ENCODE peak calls at places on chromosome 18, in eight cellular contexts. One of them, this sample, is unnamed.

GRCh38 chr18:58567453-58568196 is 61.3 kb downstream of the ALPK2 start:
- DNase-seq in A549: peak
- DNase-seq in K562: no peak
- DNase-seq in GM23338: no peak
- DNase-seq in HepG2: peak
- DNase-seq in Panc1: peak
- DNase-seq in GM12878: no peak
- DNase-seq in SK-N-SH: no peak
- DNase-seq in this sample: no peak

GRCh38 chr18:34122724-34123334 is 101.9 kb downstream of the NOL4 start:
- DNase-seq in A549: peak
- DNase-seq in K562: peak
- DNase-seq in GM23338: peak
- DNase-seq in HepG2: peak
- DNase-seq in Panc1: peak
- DNase-seq in GM12878: peak
- DNase-seq in SK-N-SH: peak
- DNase-seq in this sample: peak

GRCh38 chr18:22110482-22110924 is 58.9 kb upstream of the GATA6 start:
- DNase-seq in A549: no peak
- DNase-seq in K562: peak
- DNase-seq in GM23338: peak
- DNase-seq in HepG2: no peak
- DNase-seq in Panc1: no peak
- DNase-seq in GM12878: no peak
- DNase-seq in SK-N-SH: no peak
- DNase-seq in this sample: no peak

GRCh38 chr18:3836483-3836882 is 386.5 kb downstream of the TGIF1 start:
- DNase-seq in A549: no peak
- DNase-seq in K562: no peak
- DNase-seq in GM23338: peak
- DNase-seq in HepG2: no peak
- DNase-seq in Panc1: no peak
- DNase-seq in GM12878: no peak
- DNase-seq in SK-N-SH: no peak
- DNase-seq in this sample: no peak

GRCh38 chr18:50441518-50441917 is 66.7 kb downstream of the SKA1 start:
- DNase-seq in A549: no peak
- DNase-seq in K562: no peak
- DNase-seq in GM23338: peak
- DNase-seq in HepG2: no peak
- DNase-seq in Panc1: no peak
- DNase-seq in GM12878: no peak
- DNase-seq in SK-N-SH: no peak
- DNase-seq in this sample: no peak

GRCh38 chr18:22086973-22087372 is 82.4 kb upstream of the GATA6 start:
- DNase-seq in A549: no peak
- DNase-seq in K562: no peak
- DNase-seq in GM23338: no peak
- DNase-seq in HepG2: no peak
- DNase-seq in Panc1: no peak
- DNase-seq in GM12878: no peak
- DNase-seq in SK-N-SH: no peak
- DNase-seq in this sample: no peak

GRCh38 chr18:51211552-51211951 is 14.1 kb upstream of the MEX3C start:
- DNase-seq in A549: no peak
- DNase-seq in K562: no peak
- DNase-seq in GM23338: no peak
- DNase-seq in HepG2: peak
- DNase-seq in Panc1: no peak
- DNase-seq in GM12878: peak
- DNase-seq in SK-N-SH: no peak
- DNase-seq in this sample: no peak

GRCh38 chr18:76376225-76376624 is 118.8 kb downstream of the ZNF516 start:
- DNase-seq in A549: no peak
- DNase-seq in K562: no peak
- DNase-seq in GM23338: no peak
- DNase-seq in HepG2: peak
- DNase-seq in Panc1: no peak
- DNase-seq in GM12878: no peak
- DNase-seq in SK-N-SH: no peak
- DNase-seq in this sample: no peak

GRCh38 chr18:55337908-55338521 is 250.0 kb downstream of the TCF4 start:
- DNase-seq in A549: no peak
- DNase-seq in K562: no peak
- DNase-seq in GM23338: no peak
- DNase-seq in HepG2: no peak
- DNase-seq in Panc1: no peak
- DNase-seq in GM12878: no peak
- DNase-seq in SK-N-SH: no peak
- DNase-seq in this sample: no peak

DNA sequence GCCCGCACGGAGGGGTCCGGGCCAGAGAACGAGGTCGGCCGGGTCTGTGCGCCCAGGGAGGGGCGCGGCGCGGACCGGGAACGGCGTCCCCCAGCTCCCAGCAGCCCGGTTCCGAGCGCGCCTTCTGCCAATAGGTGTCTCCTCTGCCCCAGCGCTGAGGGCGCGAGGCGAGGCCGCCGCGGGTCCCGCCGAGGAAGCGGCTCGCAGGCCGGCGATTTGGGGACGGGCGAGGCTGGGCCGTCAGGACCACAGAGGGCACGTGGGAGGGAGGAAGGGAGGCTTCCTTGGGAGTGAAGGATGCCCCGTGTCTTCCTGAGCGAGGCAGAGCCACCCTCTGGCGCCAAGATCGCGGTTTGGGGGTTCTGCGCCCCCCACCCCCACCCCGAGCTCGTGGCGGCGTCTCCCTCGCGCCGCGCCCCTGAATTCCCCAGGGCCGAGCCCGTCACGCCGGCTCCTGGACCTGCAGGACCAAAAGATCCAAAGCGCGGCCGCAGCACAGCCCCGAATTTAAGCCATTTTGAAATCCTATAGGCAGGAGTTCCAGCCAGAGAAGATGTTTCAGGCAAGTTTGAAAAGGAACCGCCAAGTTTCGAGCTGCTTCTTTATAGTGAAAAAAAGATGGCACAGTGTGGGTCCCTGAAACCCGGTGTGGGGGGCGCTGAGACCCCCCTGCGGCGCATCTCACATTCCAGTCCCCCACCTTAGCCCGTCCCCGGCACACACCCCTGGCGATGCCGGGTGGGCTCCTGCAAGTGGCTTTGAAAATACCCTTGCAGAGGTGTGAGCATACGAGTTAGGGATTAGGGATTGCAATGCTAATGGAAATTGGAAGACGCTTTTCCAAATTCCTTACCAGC is 929 bp downstream of the NFATC1 start:
- DNase-seq in A549: no peak
- DNase-seq in K562: no peak
- DNase-seq in GM23338: no peak
- DNase-seq in HepG2: no peak
- DNase-seq in Panc1: no peak
- DNase-seq in GM12878: no peak
- DNase-seq in SK-N-SH: no peak
- DNase-seq in this sample: no peak
- H3K27ac ChIP-seq in A549: peak
- H3K27ac ChIP-seq in K562: peak
- H3K27ac ChIP-seq in GM23338: no peak
- H3K27ac ChIP-seq in HepG2: no peak
- H3K27ac ChIP-seq in Panc1: peak
- H3K27ac ChIP-seq in GM12878: no peak
- H3K27ac ChIP-seq in SK-N-SH: no peak
- H3K27ac ChIP-seq in this sample: peak

GRCh38 chr18:48804856-48805610 is 145.7 kb downstream of the SMAD7 start:
- DNase-seq in A549: no peak
- DNase-seq in K562: no peak
- DNase-seq in GM23338: no peak
- DNase-seq in HepG2: no peak
- DNase-seq in Panc1: no peak
- DNase-seq in GM12878: no peak
- DNase-seq in SK-N-SH: no peak
- DNase-seq in this sample: no peak

GRCh38 chr18:48802543-48803428 is 148.0 kb downstream of the SMAD7 start:
- DNase-seq in A549: no peak
- DNase-seq in K562: no peak
- DNase-seq in GM23338: no peak
- DNase-seq in HepG2: no peak
- DNase-seq in Panc1: no peak
- DNase-seq in GM12878: no peak
- DNase-seq in SK-N-SH: no peak
- DNase-seq in this sample: no peak

GRCh38 chr18:48805826-48806535 is 144.8 kb downstream of the SMAD7 start:
- DNase-seq in A549: no peak
- DNase-seq in K562: no peak
- DNase-seq in GM23338: no peak
- DNase-seq in HepG2: no peak
- DNase-seq in Panc1: no peak
- DNase-seq in GM12878: no peak
- DNase-seq in SK-N-SH: no peak
- DNase-seq in this sample: no peak

GRCh38 chr18:48803518-48803917 is 147.2 kb downstream of the SMAD7 start:
- DNase-seq in A549: no peak
- DNase-seq in K562: peak
- DNase-seq in GM23338: no peak
- DNase-seq in HepG2: no peak
- DNase-seq in Panc1: no peak
- DNase-seq in GM12878: no peak
- DNase-seq in SK-N-SH: no peak
- DNase-seq in this sample: no peak

DNA sequence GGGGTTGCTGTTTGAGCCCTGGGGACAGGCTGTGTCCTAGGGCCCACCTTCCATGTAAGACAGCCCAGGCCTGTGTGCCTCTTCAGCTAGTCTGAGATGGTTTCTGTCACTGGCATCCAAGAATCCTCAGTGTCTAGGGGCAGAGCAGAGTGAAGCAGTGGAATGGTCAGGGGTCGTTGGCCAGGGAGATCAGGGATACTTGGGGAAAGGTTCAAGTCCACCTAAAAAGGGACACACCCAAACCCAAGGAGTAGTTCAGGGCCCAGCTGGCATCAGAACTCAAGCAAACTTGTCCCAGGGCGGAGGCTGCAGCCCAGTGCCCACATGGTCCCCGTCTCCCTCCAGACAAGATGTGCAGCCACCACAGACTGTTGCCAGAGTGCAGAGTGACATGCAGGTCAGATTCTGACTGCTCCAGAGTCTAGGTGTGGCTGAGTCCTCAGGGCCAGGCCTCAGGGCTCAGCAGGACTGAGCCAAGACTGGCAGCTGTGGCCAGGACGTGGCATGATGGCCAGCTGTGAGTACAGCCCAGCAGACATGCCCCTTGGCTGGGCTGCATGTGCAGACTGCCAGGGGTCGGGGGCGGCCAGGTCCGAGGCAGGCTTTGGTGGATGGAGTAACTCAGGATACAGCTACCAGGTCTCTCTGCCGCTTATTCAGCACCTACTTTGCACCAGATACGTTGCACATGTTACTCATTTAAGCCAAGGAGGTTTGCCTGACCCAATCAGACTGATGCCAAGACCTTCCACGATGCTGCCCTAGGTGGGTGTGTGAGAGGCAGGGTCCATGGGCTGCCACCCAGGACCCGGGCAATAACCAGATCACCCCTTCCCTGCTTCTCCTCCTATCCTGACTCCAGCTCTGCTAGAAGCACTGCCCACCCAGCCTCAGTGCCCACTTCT is 146.6 kb downstream of the SMAD7 start:
- DNase-seq in A549: no peak
- DNase-seq in K562: no peak
- DNase-seq in GM23338: no peak
- DNase-seq in HepG2: no peak
- DNase-seq in Panc1: no peak
- DNase-seq in GM12878: no peak
- DNase-seq in SK-N-SH: no peak
- DNase-seq in this sample: no peak
- TF ChIP-seq REST in A549: no peak
- TF ChIP-seq REST in K562: no peak
- TF ChIP-seq REST in GM23338: no peak
- TF ChIP-seq REST in HepG2: no peak
- TF ChIP-seq REST in Panc1: no peak
- TF ChIP-seq REST in GM12878: no peak
- TF ChIP-seq REST in SK-N-SH: no peak
- TF ChIP-seq REST in this sample: no peak

GRCh38 chr18:43935051-43935412 is 657.7 kb upstream of the SYT4 start:
- DNase-seq in A549: no peak
- DNase-seq in K562: no peak
- DNase-seq in GM23338: no peak
- DNase-seq in HepG2: no peak
- DNase-seq in Panc1: no peak
- DNase-seq in GM12878: no peak
- DNase-seq in SK-N-SH: no peak
- DNase-seq in this sample: no peak

GRCh38 chr18:43933177-43933576 is 655.9 kb upstream of the SYT4 start:
- DNase-seq in A549: no peak
- DNase-seq in K562: no peak
- DNase-seq in GM23338: no peak
- DNase-seq in HepG2: no peak
- DNase-seq in Panc1: no peak
- DNase-seq in GM12878: no peak
- DNase-seq in SK-N-SH: no peak
- DNase-seq in this sample: no peak

GRCh38 chr18:43932140-43932539 is 654.9 kb upstream of the SYT4 start:
- DNase-seq in A549: no peak
- DNase-seq in K562: no peak
- DNase-seq in GM23338: no peak
- DNase-seq in HepG2: no peak
- DNase-seq in Panc1: no peak
- DNase-seq in GM12878: no peak
- DNase-seq in SK-N-SH: no peak
- DNase-seq in this sample: no peak

GRCh38 chr18:43934322-43935050 is 657.2 kb upstream of the SYT4 start:
- DNase-seq in A549: no peak
- DNase-seq in K562: no peak
- DNase-seq in GM23338: no peak
- DNase-seq in HepG2: no peak
- DNase-seq in Panc1: no peak
- DNase-seq in GM12878: no peak
- DNase-seq in SK-N-SH: no peak
- DNase-seq in this sample: no peak

GRCh38 chr18:43936176-43936575 is 658.9 kb upstream of the SYT4 start:
- DNase-seq in A549: no peak
- DNase-seq in K562: no peak
- DNase-seq in GM23338: no peak
- DNase-seq in HepG2: no peak
- DNase-seq in Panc1: no peak
- DNase-seq in GM12878: no peak
- DNase-seq in SK-N-SH: no peak
- DNase-seq in this sample: no peak
- H3K27ac ChIP-seq in A549: no peak
- H3K27ac ChIP-seq in K562: no peak
- H3K27ac ChIP-seq in GM23338: no peak
- H3K27ac ChIP-seq in HepG2: no peak
- H3K27ac ChIP-seq in Panc1: no peak
- H3K27ac ChIP-seq in GM12878: no peak
- H3K27ac ChIP-seq in SK-N-SH: no peak
- H3K27ac ChIP-seq in this sample: no peak

DNA sequence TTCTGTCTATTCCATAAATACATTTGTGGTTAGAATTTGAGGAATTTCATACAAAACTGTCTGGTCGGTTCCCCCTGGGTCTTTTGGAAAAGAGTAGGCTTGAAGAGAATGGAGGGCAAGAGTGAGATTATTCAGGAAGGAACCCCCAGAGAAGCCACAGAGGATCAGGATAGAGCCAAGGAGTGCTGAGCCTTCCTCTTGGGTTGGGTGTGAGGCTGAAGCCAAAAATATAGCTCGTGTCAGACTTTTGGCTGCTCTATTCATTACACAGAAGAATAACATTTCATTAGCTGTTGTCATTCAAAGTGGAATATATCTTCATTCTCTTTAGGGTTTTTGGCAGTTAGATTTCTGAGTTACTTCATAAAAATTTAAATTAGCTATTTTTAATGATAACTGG is 46.0 kb upstream of the YES1 start:
- DNase-seq in A549: no peak
- DNase-seq in K562: no peak
- DNase-seq in GM23338: no peak
- DNase-seq in HepG2: no peak
- DNase-seq in Panc1: no peak
- DNase-seq in GM12878: no peak
- DNase-seq in SK-N-SH: no peak
- DNase-seq in this sample: no peak
- TF ChIP-seq REST in A549: no peak
- TF ChIP-seq REST in K562: no peak
- TF ChIP-seq REST in GM23338: no peak
- TF ChIP-seq REST in HepG2: no peak
- TF ChIP-seq REST in Panc1: no peak
- TF ChIP-seq REST in GM12878: no peak
- TF ChIP-seq REST in SK-N-SH: no peak
- TF ChIP-seq REST in this sample: no peak

This sample was measured in HCT116.